ENCODE peak calls at places on chromosomes 13 and 19, in eight cellular contexts. C, R, L, X, A, Y, E and J are unnamed samples.

GRCh38 chr19:24033962-24034342 is 53.0 kb upstream of the ZNF254 start:
- DNase-seq in A (peak; percentile 65), E (peak; percentile 61), L (peak; percentile 49), X (peak; percentile 89), R (peak; percentile 69), Y (no peak), C (peak; percentile 2), J (peak; percentile 70)

GRCh38 chr19:55206664-55207500 is 2.4 kb downstream of the PTPRH start:
- DNase-seq in Y (peak; percentile 35), A (peak; percentile 85), X (peak; percentile 96), E (peak; percentile 94), R (peak; percentile 87), C (no peak), L (peak; percentile 85), J (peak; percentile 89)

GRCh38 chr19:4814625-4815425 is 16.7 kb downstream of the TICAM1 start:
- DNase-seq in E (no peak), C (no peak), L (no peak), X (peak; percentile 76), Y (no peak), R (no peak), A (peak; percentile 52), J (no peak)

GRCh38 chr13:27171830-27172494 is 351 bp upstream of the USP12 start:
- DNase-seq in A (peak; percentile 88), X (peak; percentile 96), R (peak; percentile 96), E (peak; percentile 94), Y (peak; percentile 66), L (peak; percentile 94), C (peak; percentile 90), J (peak; percentile 83)

GRCh38 chr13:39556856-39557255 is 46.1 kb downstream of the LHFPL6 start:
- DNase-seq in Y (no peak), R (no peak), A (no peak), E (no peak), X (no peak), L (no peak), C (no peak), J (no peak)

GRCh38 chr13:51764184-51765141 is 39.5 kb downstream of the DHRS12 start:
- DNase-seq in C (peak; percentile 33), E (peak; percentile 92), Y (peak; percentile 59), X (peak; percentile 78), A (no peak), R (peak; percentile 65), L (peak; percentile 65), J (peak; percentile 87)

GRCh38 chr13:45925151-45925550 is 73.6 kb upstream of the SIAH3 start:
- DNase-seq in Y (no peak), E (no peak), A (no peak), C (no peak), R (no peak), L (no peak), X (peak; percentile 26), J (peak; percentile 38)

GRCh38 chr13:45200701-45201230 is at the start of gene KCTD4:
- DNase-seq in C (no peak), E (no peak), R (no peak), L (no peak), A (peak; percentile 51), Y (no peak), X (peak; percentile 34), J (no peak)

GRCh38 chr19:34350161-34350561 is 14.8 kb upstream of the GPI start:
- DNase-seq in X (peak; percentile 63), R (no peak), C (peak; percentile 49), Y (no peak), E (no peak), L (no peak), A (no peak), J (no peak)

GRCh38 chr13:92136449-92137180 is 738.2 kb downstream of the GPC5 start:
- DNase-seq in A (no peak), Y (no peak), C (no peak), E (no peak), L (no peak), R (no peak), X (no peak), J (no peak)

GRCh38 chr13:109880371-109881346 is 94.3 kb upstream of the IRS2 start:
- DNase-seq in A (no peak), C (no peak), Y (no peak), X (no peak), L (no peak), R (no peak), E (no peak), J (no peak)

GRCh38 chr13:93316848-93317247 is 90.2 kb downstream of the GPC6 start:
- DNase-seq in R (no peak), Y (no peak), A (no peak), E (no peak), X (no peak), L (no peak), C (no peak), J (no peak)

GRCh38 chr13:114066956-114067355 is 65.5 kb downstream of the RASA3 start:
- DNase-seq in E (no peak), X (no peak), A (no peak), R (no peak), L (no peak), C (no peak), Y (no peak), J (no peak)

GRCh38 chr19:532578-533484 is 1.3 kb downstream of the CDC34 start:
- DNase-seq in X (peak; percentile 83), Y (no peak), R (peak; percentile 65), E (peak; percentile 77), L (no peak), A (peak; percentile 57), C (no peak), J (peak; percentile 83)

GRCh38 chr13:103431880-103432279 is 365.7 kb upstream of the SLC10A2 start:
- DNase-seq in E (no peak), L (no peak), C (no peak), R (no peak), X (no peak), A (no peak), Y (no peak), J (no peak)

GRCh38 chr19:17006579-17006978 is 20.0 kb downstream of the CPAMD8 start:
- DNase-seq in E (no peak), L (no peak), Y (no peak), A (no peak), C (no peak), X (no peak), R (no peak), J (no peak)

GRCh38 chr13:73273737-73274136 is 214.9 kb downstream of the KLF5 start:
- DNase-seq in C (no peak), L (no peak), Y (no peak), X (peak; percentile 73), A (peak; percentile 37), R (peak; percentile 3), E (no peak), J (no peak)

DNA sequence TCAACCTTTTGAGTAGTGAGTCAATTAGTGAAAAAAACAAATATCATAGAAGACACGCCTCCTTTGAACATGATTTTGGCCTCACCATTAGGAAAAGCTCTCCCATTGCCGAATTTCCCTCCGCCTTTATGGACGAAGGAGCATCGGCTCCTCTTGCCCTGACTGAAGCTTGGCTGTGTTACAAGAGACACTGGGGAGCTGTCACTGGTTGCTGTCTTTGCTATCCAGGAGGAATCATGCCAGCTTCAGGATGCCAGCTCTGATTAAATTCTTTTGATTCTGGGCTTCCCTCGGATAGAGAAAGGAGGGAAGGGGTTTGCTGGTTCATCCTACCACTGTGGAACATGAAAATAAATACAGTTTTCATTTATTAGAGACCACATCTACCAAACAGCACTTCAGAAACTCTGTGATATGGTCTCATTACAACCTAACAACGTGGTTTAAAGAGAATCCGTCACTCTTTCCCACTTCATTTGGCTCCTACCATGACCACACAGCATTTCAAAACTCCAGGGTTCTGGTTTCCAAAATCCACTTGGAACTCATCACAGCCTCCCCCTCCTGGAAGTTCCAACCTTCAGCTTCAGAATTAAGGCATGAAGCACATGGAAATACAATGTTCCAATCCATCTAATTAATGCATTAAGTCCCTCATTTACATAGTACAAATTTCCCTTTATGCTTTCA is 446.1 kb downstream of the EFNB2 start:
- DNase-seq in L (no peak), X (no peak), A (no peak), C (no peak), R (no peak), Y (no peak), E (no peak), J (no peak)
- H3K27ac ChIP-seq in L (no peak overlapping the region), X (no peak overlapping the region), A (no peak overlapping the region), C (no peak overlapping the region), R (no peak overlapping the region), Y (no peak overlapping the region), E (no peak overlapping the region), J (no peak overlapping the region)

DNA sequence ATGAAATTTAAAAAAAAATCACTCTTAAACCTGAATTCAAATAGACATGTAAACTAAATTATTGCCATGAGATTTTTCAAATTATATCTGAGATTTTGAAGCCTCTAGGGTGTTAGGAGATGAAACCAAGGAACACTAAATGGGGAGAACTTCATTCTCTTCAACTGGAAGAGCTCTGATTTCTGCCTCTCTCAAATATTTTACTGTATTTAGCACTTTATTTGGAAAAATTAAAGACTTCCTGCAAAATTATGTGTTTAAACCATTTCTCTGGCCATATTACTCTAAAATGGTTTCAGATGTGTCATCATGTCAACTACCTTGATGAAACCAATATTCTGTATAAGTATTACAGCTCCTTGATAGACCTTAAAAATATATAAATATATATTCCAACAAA is 1571.6 kb upstream of the PRR20A start:
- DNase-seq in L (no peak), C (no peak), R (no peak), X (no peak), A (no peak), Y (no peak), E (no peak), J (no peak)
- H3K27ac ChIP-seq in L (no peak overlapping the region), C (no peak overlapping the region), R (no peak overlapping the region), X (no peak overlapping the region), A (no peak overlapping the region), Y (no peak overlapping the region), E (no peak overlapping the region), J (no peak overlapping the region)

GRCh38 chr13:41562083-41562482 is 104.7 kb downstream of the RGCC start:
- DNase-seq in X (peak; percentile 96), R (no peak), C (no peak), A (peak; percentile 71), E (peak; percentile 41), L (peak; percentile 60), Y (no peak), J (peak; percentile 72)
- H3K27ac ChIP-seq in X (no peak overlapping the region), R (no peak overlapping the region), C (no peak overlapping the region), A (no peak overlapping the region), E (no peak overlapping the region), L (peak overlapping the region; percentile 34), Y (no peak overlapping the region), J (no peak overlapping the region)

GRCh38 chr19:6729573-6730152 is 7.7 kb downstream of the GPR108 start:
- DNase-seq in L (no peak), A (no peak), Y (no peak), R (no peak), E (no peak), X (no peak), C (no peak), J (no peak)
- H3K27ac ChIP-seq in L (peak overlapping the region; percentile 38), A (no peak overlapping the region), Y (no peak overlapping the region), R (no peak overlapping the region), E (no peak overlapping the region), X (no peak overlapping the region), C (peak overlapping the region; percentile 64), J (no peak overlapping the region)

GRCh38 chr13:48749144-48749543 is 95.4 kb downstream of the CYSLTR2 start:
- DNase-seq in R (no peak), A (peak; percentile 75), E (no peak), L (no peak), X (peak; percentile 84), C (no peak), Y (no peak), J (no peak)
- H3K27ac ChIP-seq in R (no peak overlapping the region), A (peak overlapping the region; percentile 65), E (no peak overlapping the region), L (no peak overlapping the region), X (peak overlapping the region; percentile 58), C (no peak overlapping the region), Y (no peak overlapping the region), J (peak overlapping the region; percentile 89)

GRCh38 chr19:3370728-3371591 is 4.6 kb downstream of the NFIC start:
- DNase-seq in Y (no peak), A (no peak), L (no peak), C (no peak), R (no peak), X (no peak), E (no peak), J (no peak)
- H3K27ac ChIP-seq in Y (peak overlapping the region; percentile 100), A (no peak overlapping the region), L (peak overlapping the region; percentile 90), C (no peak overlapping the region), R (no peak overlapping the region), X (peak overlapping the region; percentile 82), E (peak overlapping the region; percentile 99), J (peak overlapping the region; percentile 99)